ENCODE peak calls at places on chromosome 7, in five cellular contexts. U is SJSA1, E is MM.1S, V is GM23338, Q is cardiac muscle cell. D is an unnamed sample.

GRCh38 chr7:28865494-28866257 is 92.5 kb downstream of the TRIL start:
- DNase-seq in V (peak; percentile 26), Q (no peak), U (no peak), E (no peak), D (no peak)

GRCh38 chr7:2342492-2342891 is 12.1 kb upstream of the EIF3B start:
- DNase-seq in U (no peak), E (no peak), V (no peak), Q (no peak), D (no peak)

GRCh38 chr7:118085000-118085399 is 99.0 kb upstream of the LSM8 start:
- DNase-seq in E (no peak), U (no peak), Q (no peak), V (peak; percentile 11), D (no peak)

GRCh38 chr7:81902536-81902935 is 132.7 kb upstream of the HGF start:
- DNase-seq in Q (no peak), U (no peak), E (no peak), V (no peak), D (no peak)

GRCh38 chr7:966291-967069 is 8.9 kb downstream of the COX19 start:
- DNase-seq in Q (no peak), E (no peak), V (no peak), U (no peak), D (no peak)

GRCh38 chr7:158445421-158446175 is 142.0 kb downstream of the PTPRN2 start:
- DNase-seq in U (no peak), E (no peak), Q (no peak), V (peak; percentile 55), D (no peak)

GRCh38 chr7:90671571-90671970 is 75.5 kb downstream of the CDK14 start:
- DNase-seq in V (no peak), Q (no peak), U (no peak), E (no peak), D (no peak)

GRCh38 chr7:50677279-50677996 is 105.3 kb downstream of the GRB10 start:
- DNase-seq in U (no peak), E (no peak), V (no peak), Q (no peak), D (no peak)

GRCh38 chr7:47627580-47628283 is 45.8 kb upstream of the TNS3 start:
- DNase-seq in Q (no peak), V (no peak), U (no peak), E (peak; percentile 79), D (no peak)

GRCh38 chr7:47406766-47407129 is 175.2 kb downstream of the TNS3 start:
- DNase-seq in V (no peak), Q (no peak), E (no peak), U (no peak), D (no peak)

GRCh38 chr7:118368958-118369357 is 144.5 kb downstream of the ANKRD7 start:
- DNase-seq in U (no peak), Q (no peak), V (no peak), E (no peak), D (no peak)

GRCh38 chr7:28298870-28299484 is 113.3 kb upstream of the CREB5 start:
- DNase-seq in Q (peak; percentile 79), V (peak; percentile 89), U (no peak), E (no peak), D (no peak)

GRCh38 chr7:87216701-87217508 is 2.6 kb downstream of the TMEM243 start:
- DNase-seq in V (no peak), Q (no peak), E (peak; percentile 70), U (no peak), D (peak; percentile 86)

GRCh38 chr7:95609277-95609971 is 13.1 kb upstream of the PDK4 start:
- DNase-seq in Q (no peak), E (no peak), V (no peak), U (no peak), D (no peak)

GRCh38 chr7:152078025-152078424 is 52.6 kb downstream of the GALNT11 start:
- DNase-seq in Q (no peak), U (no peak), V (no peak), E (no peak), D (no peak)

GRCh38 chr7:28767356-28767755 is 190.8 kb downstream of the TRIL start:
- DNase-seq in U (no peak), V (no peak), E (no peak), Q (no peak), D (no peak)

GRCh38 chr7:141262101-141262819 is 188.4 kb downstream of the TMEM178B start:
- DNase-seq in U (no peak), Q (no peak), E (no peak), V (peak; percentile 57), D (no peak)

GRCh38 chr7:29292886-29293658 is 98.5 kb downstream of the CHN2 start:
- DNase-seq in E (no peak), U (no peak), Q (no peak), V (no peak), D (no peak)

GRCh38 chr7:136677456-136678365 is 190.7 kb upstream of the CHRM2 start:
- DNase-seq in E (peak; percentile 88), Q (no peak), V (no peak), U (no peak), D (no peak)

GRCh38 chr7:4734587-4735365 is 40.6 kb upstream of the AP5Z1 start:
- DNase-seq in V (no peak), U (no peak), E (no peak), Q (no peak), D (no peak)

GRCh38 chr7:50926049-50926448 is 143.4 kb upstream of the GRB10 start:
- DNase-seq in U (no peak), V (no peak), E (no peak), Q (no peak), D (no peak)

GRCh38 chr7:110922906-110923305 is 168.0 kb upstream of the LRRN3 start:
- DNase-seq in U (peak; percentile 44), Q (no peak), E (no peak), V (no peak), D (no peak)

GRCh38 chr7:111413796-111414195 is 148.5 kb downstream of the IMMP2L start:
- DNase-seq in Q (no peak), E (no peak), V (peak; percentile 86), U (no peak), D (no peak)

GRCh38 chr7:26944959-26945358 is 80.6 kb upstream of the SKAP2 start:
- DNase-seq in Q (no peak), V (no peak), E (no peak), U (no peak), D (no peak)

GRCh38 chr7:83468251-83468739 is 180.6 kb downstream of the SEMA3E start:
- DNase-seq in V (peak; percentile 83), Q (peak; percentile 74), E (peak; percentile 95), U (peak; percentile 96), D (no peak)

GRCh38 chr7:149775176-149775556 is 1.8 kb upstream of the ZNF467 start:
- DNase-seq in V (no peak), Q (no peak), U (no peak), E (no peak), D (no peak)

GRCh38 chr7:97075928-97076327 is 41.6 kb upstream of the SDHAF3 start:
- DNase-seq in E (no peak), V (peak; percentile 14), U (no peak), Q (no peak), D (no peak)

GRCh38 chr7:17140421-17140820 is 158.0 kb upstream of the AHR start:
- DNase-seq in E (no peak), Q (no peak), U (no peak), V (no peak), D (no peak)
- H3K4me1 ChIP-seq in E (peaks cover 18% of the 10 kb centered on the region), Q (no peaks in the 10 kb centered on the region), U (peaks cover 24% of the 10 kb centered on the region), V (no peaks in the 10 kb centered on the region), D (peaks cover 48% of the 10 kb centered on the region)

DNA sequence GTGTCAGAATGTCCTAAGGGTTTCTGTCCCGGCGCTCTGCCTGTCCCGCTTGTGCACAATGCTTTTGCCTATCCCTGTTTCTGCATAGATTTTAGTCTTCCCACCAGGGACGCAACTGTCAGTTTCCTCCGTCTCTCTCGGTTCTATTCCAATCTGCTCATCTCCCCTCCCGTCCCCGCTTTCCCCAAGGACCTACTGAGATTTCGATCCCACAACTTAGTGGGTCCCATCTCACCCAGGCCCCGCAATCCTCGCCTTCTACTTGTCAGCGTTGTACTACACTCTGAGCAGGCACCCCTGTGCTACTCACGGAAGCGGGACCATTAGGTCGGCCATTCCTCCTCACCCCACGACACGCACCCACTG is 519 bp upstream of the ZNF655 start:
- DNase-seq in V (peak; percentile 52), Q (no peak), E (no peak), U (no peak), D (no peak)
- H3K4me1 ChIP-seq in V (peaks cover 7% of the 10 kb centered on the region), Q (peaks cover 10% of the 10 kb centered on the region), E (no peaks in the 10 kb centered on the region), U (peaks cover 34% of the 10 kb centered on the region), D (peaks cover 25% of the 10 kb centered on the region)

GRCh38 chr7:131097662-131098376 is 229.9 kb upstream of the MKLN1 start:
- DNase-seq in Q (no peak), V (no peak), E (no peak), U (no peak), D (no peak)
- H3K4me1 ChIP-seq in Q (no peaks in the 10 kb centered on the region), V (peaks cover 34% of the 10 kb centered on the region), E (no peaks in the 10 kb centered on the region), U (peaks cover 11% of the 10 kb centered on the region), D (peaks cover 82% of the 10 kb centered on the region)

GRCh38 chr7:138247081-138247480 is 170.8 kb downstream of the AKR1D1 start:
- DNase-seq in U (no peak), E (no peak), Q (no peak), V (no peak), D (no peak)
- H3K4me1 ChIP-seq in U (no peaks in the 10 kb centered on the region), E (no peaks in the 10 kb centered on the region), Q (peaks cover 33% of the 10 kb centered on the region), V (peaks cover 48% of the 10 kb centered on the region), D (no peaks in the 10 kb centered on the region)

D was measured in naive thymus-derived CD4-positive, alpha-beta T cell.